ENCODE peak calls at places on chromosome 11, in eight cellular contexts. One of them, this sample, is unnamed. For H3K36me3, the result is how much of the 10 kb centered on the place peaks cover.

GRCh38 chr11:58513747-58514367 is 6.0 kb upstream of the OR5B21 start:
- DNase-seq in right lobe of liver: no peak
- DNase-seq in OCI-LY7: peak
- DNase-seq in upper lobe of right lung: no peak
- DNase-seq in effector memory CD4-positive, alpha-beta T cell: no peak
- DNase-seq in ascending aorta: no peak
- DNase-seq in neural progenitor cell: peak
- DNase-seq in lower lobe of right lung: no peak
- DNase-seq in this sample: no peak

GRCh38 chr11:111878385-111878765 is 590 bp downstream of the FDXACB1 start:
- DNase-seq in right lobe of liver: no peak
- DNase-seq in OCI-LY7: no peak
- DNase-seq in upper lobe of right lung: no peak
- DNase-seq in effector memory CD4-positive, alpha-beta T cell: no peak
- DNase-seq in ascending aorta: no peak
- DNase-seq in neural progenitor cell: no peak
- DNase-seq in lower lobe of right lung: no peak
- DNase-seq in this sample: no peak

GRCh38 chr11:33419956-33420355 is 162.8 kb downstream of the HIPK3 start:
- DNase-seq in right lobe of liver: no peak
- DNase-seq in OCI-LY7: no peak
- DNase-seq in upper lobe of right lung: no peak
- DNase-seq in effector memory CD4-positive, alpha-beta T cell: no peak
- DNase-seq in ascending aorta: no peak
- DNase-seq in neural progenitor cell: no peak
- DNase-seq in lower lobe of right lung: no peak
- DNase-seq in this sample: no peak

GRCh38 chr11:111631666-111632039 is 29.4 kb downstream of the SIK2 start:
- DNase-seq in right lobe of liver: no peak
- DNase-seq in OCI-LY7: no peak
- DNase-seq in upper lobe of right lung: no peak
- DNase-seq in effector memory CD4-positive, alpha-beta T cell: no peak
- DNase-seq in ascending aorta: no peak
- DNase-seq in neural progenitor cell: no peak
- DNase-seq in lower lobe of right lung: no peak
- DNase-seq in this sample: no peak

GRCh38 chr11:69293087-69293486 is 868 bp upstream of the MYEOV start:
- DNase-seq in right lobe of liver: no peak
- DNase-seq in OCI-LY7: no peak
- DNase-seq in upper lobe of right lung: peak
- DNase-seq in effector memory CD4-positive, alpha-beta T cell: no peak
- DNase-seq in ascending aorta: no peak
- DNase-seq in neural progenitor cell: peak
- DNase-seq in lower lobe of right lung: peak
- DNase-seq in this sample: no peak

GRCh38 chr11:11432621-11433319 is 79.7 kb upstream of the CSNK2A3 start:
- DNase-seq in right lobe of liver: no peak
- DNase-seq in OCI-LY7: no peak
- DNase-seq in upper lobe of right lung: no peak
- DNase-seq in effector memory CD4-positive, alpha-beta T cell: no peak
- DNase-seq in ascending aorta: no peak
- DNase-seq in neural progenitor cell: no peak
- DNase-seq in lower lobe of right lung: no peak
- DNase-seq in this sample: no peak

GRCh38 chr11:21402274-21402673 is 732.9 kb downstream of the NELL1 start:
- DNase-seq in right lobe of liver: no peak
- DNase-seq in OCI-LY7: no peak
- DNase-seq in upper lobe of right lung: no peak
- DNase-seq in effector memory CD4-positive, alpha-beta T cell: no peak
- DNase-seq in ascending aorta: no peak
- DNase-seq in neural progenitor cell: no peak
- DNase-seq in lower lobe of right lung: no peak
- DNase-seq in this sample: no peak

GRCh38 chr11:1624621-1625020 is 2.7 kb upstream of the KRTAP5-4 start:
- DNase-seq in right lobe of liver: no peak
- DNase-seq in OCI-LY7: no peak
- DNase-seq in upper lobe of right lung: no peak
- DNase-seq in effector memory CD4-positive, alpha-beta T cell: no peak
- DNase-seq in ascending aorta: no peak
- DNase-seq in neural progenitor cell: no peak
- DNase-seq in lower lobe of right lung: no peak
- DNase-seq in this sample: no peak

DNA sequence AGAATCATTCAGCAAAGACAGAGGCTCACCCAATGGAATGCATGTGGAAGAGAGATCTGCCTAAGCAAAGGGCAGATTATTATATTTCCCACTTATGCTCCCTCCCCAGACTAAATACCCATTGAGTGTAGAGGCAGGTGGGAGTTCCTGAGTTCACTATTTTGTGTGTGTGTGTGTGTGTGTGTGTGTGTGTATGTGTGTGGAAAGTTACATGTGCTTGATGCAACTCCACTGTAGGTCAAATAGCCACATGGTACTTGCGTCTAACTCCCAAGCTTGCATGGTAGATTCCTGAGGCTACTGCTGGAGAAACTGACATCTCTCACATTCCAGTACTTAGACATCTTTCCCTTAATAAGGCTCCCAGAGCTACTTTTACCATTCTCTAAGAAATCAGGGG is 3.4 kb upstream of the COPB1 start:
- DNase-seq in right lobe of liver: no peak
- DNase-seq in OCI-LY7: no peak
- DNase-seq in upper lobe of right lung: no peak
- DNase-seq in effector memory CD4-positive, alpha-beta T cell: no peak
- DNase-seq in ascending aorta: no peak
- DNase-seq in neural progenitor cell: no peak
- DNase-seq in lower lobe of right lung: no peak
- DNase-seq in this sample: no peak
- H3K36me3 ChIP-seq in right lobe of liver: under half
- H3K36me3 ChIP-seq in OCI-LY7: half or more
- H3K36me3 ChIP-seq in upper lobe of right lung: half or more
- H3K36me3 ChIP-seq in effector memory CD4-positive, alpha-beta T cell: under half
- H3K36me3 ChIP-seq in ascending aorta: under half
- H3K36me3 ChIP-seq in neural progenitor cell: under half
- H3K36me3 ChIP-seq in lower lobe of right lung: half or more
- H3K36me3 ChIP-seq in this sample: under half

GRCh38 chr11:74970852-74971395 is 17.8 kb upstream of the NEU3 start:
- DNase-seq in right lobe of liver: no peak
- DNase-seq in OCI-LY7: no peak
- DNase-seq in upper lobe of right lung: no peak
- DNase-seq in effector memory CD4-positive, alpha-beta T cell: no peak
- DNase-seq in ascending aorta: no peak
- DNase-seq in neural progenitor cell: no peak
- DNase-seq in lower lobe of right lung: no peak
- DNase-seq in this sample: no peak
- H3K27ac ChIP-seq in right lobe of liver: no peak
- H3K27ac ChIP-seq in OCI-LY7: no peak
- H3K27ac ChIP-seq in upper lobe of right lung: no peak
- H3K27ac ChIP-seq in effector memory CD4-positive, alpha-beta T cell: no peak
- H3K27ac ChIP-seq in ascending aorta: no peak
- H3K27ac ChIP-seq in neural progenitor cell: no peak
- H3K27ac ChIP-seq in lower lobe of right lung: no peak
- H3K27ac ChIP-seq in this sample: no peak

GRCh38 chr11:18490319-18490718 is 34.7 kb downstream of the LDHAL6A start:
- DNase-seq in right lobe of liver: no peak
- DNase-seq in OCI-LY7: no peak
- DNase-seq in upper lobe of right lung: no peak
- DNase-seq in effector memory CD4-positive, alpha-beta T cell: no peak
- DNase-seq in ascending aorta: no peak
- DNase-seq in neural progenitor cell: no peak
- DNase-seq in lower lobe of right lung: no peak
- DNase-seq in this sample: no peak
- H3K36me3 ChIP-seq in right lobe of liver: under half
- H3K36me3 ChIP-seq in OCI-LY7: half or more
- H3K36me3 ChIP-seq in upper lobe of right lung: under half
- H3K36me3 ChIP-seq in effector memory CD4-positive, alpha-beta T cell: under half
- H3K36me3 ChIP-seq in ascending aorta: half or more
- H3K36me3 ChIP-seq in neural progenitor cell: under half
- H3K36me3 ChIP-seq in lower lobe of right lung: half or more
- H3K36me3 ChIP-seq in this sample: under half

GRCh38 chr11:78193806-78194205 is 5.1 kb downstream of the USP35 start:
- DNase-seq in right lobe of liver: no peak
- DNase-seq in OCI-LY7: no peak
- DNase-seq in upper lobe of right lung: no peak
- DNase-seq in effector memory CD4-positive, alpha-beta T cell: no peak
- DNase-seq in ascending aorta: no peak
- DNase-seq in neural progenitor cell: no peak
- DNase-seq in lower lobe of right lung: no peak
- DNase-seq in this sample: no peak
- H3K27ac ChIP-seq in right lobe of liver: no peak
- H3K27ac ChIP-seq in OCI-LY7: no peak
- H3K27ac ChIP-seq in upper lobe of right lung: no peak
- H3K27ac ChIP-seq in effector memory CD4-positive, alpha-beta T cell: no peak
- H3K27ac ChIP-seq in ascending aorta: no peak
- H3K27ac ChIP-seq in neural progenitor cell: no peak
- H3K27ac ChIP-seq in lower lobe of right lung: no peak
- H3K27ac ChIP-seq in this sample: no peak

GRCh38 chr11:95341246-95341645 is 110.2 kb upstream of the SESN3 start:
- DNase-seq in right lobe of liver: no peak
- DNase-seq in OCI-LY7: no peak
- DNase-seq in upper lobe of right lung: peak
- DNase-seq in effector memory CD4-positive, alpha-beta T cell: no peak
- DNase-seq in ascending aorta: no peak
- DNase-seq in neural progenitor cell: no peak
- DNase-seq in lower lobe of right lung: peak
- DNase-seq in this sample: no peak
- H3K36me3 ChIP-seq in right lobe of liver: under half
- H3K36me3 ChIP-seq in OCI-LY7: under half
- H3K36me3 ChIP-seq in upper lobe of right lung: under half
- H3K36me3 ChIP-seq in effector memory CD4-positive, alpha-beta T cell: under half
- H3K36me3 ChIP-seq in ascending aorta: under half
- H3K36me3 ChIP-seq in neural progenitor cell: under half
- H3K36me3 ChIP-seq in lower lobe of right lung: under half
- H3K36me3 ChIP-seq in this sample: under half